ENCODE peak calls at places on chromosomes 3 and 15, in seven cellular contexts. U, S, X, Z, K, E and V are unnamed samples.

GRCh38 chr15:76994496-76994895 is 430 bp upstream of the PSTPIP1 start:
- DNase-seq in U (no peak), S (no peak), X (no peak), Z (no peak), K (no peak), E (no peak), V (no peak)

GRCh38 chr3:61060421-61060861 is 190.8 kb downstream of the FHIT start:
- DNase-seq in U (peak; percentile 70), S (no peak), X (no peak), Z (peak; percentile 44), K (no peak), E (no peak), V (no peak)

GRCh38 chr3:28317438-28318022 is 31.0 kb upstream of the ZCWPW2 start:
- DNase-seq in U (peak; percentile 73), S (peak; percentile 62), X (peak; percentile 54), Z (peak; percentile 57), K (peak; percentile 28), E (no peak), V (peak; percentile 34)

GRCh38 chr15:35439291-35439690 is 106.7 kb downstream of the DPH6 start:
- DNase-seq in U (no peak), S (peak; percentile 83), X (no peak), Z (no peak), K (no peak), E (no peak), V (no peak)

GRCh38 chr15:43299411-43299810 is 31.0 kb downstream of the LCMT2 start:
- DNase-seq in U (peak; percentile 24), S (no peak), X (no peak), Z (no peak), K (no peak), E (no peak), V (no peak)

GRCh38 chr3:143000525-143000924 is 845 bp upstream of the U2SURP start:
- DNase-seq in U (peak; percentile 44), S (peak; percentile 46), X (no peak), Z (peak; percentile 25), K (no peak), E (no peak), V (no peak)

GRCh38 chr15:27017168-27017809 is 46.3 kb downstream of the GABRG3 start:
- DNase-seq in U (peak; percentile 65), S (peak; percentile 69), X (no peak), Z (peak; percentile 73), K (no peak), E (no peak), V (no peak)

GRCh38 chr15:95129589-95129988 is 898.2 kb downstream of the MCTP2 start:
- DNase-seq in U (no peak), S (peak; percentile 61), X (no peak), Z (no peak), K (no peak), E (no peak), V (no peak)

GRCh38 chr15:57216288-57216687 is 160.0 kb upstream of the CGNL1 start:
- DNase-seq in U (no peak), S (peak; percentile 80), X (no peak), Z (no peak), K (no peak), E (no peak), V (no peak)

GRCh38 chr3:188788621-188789081 is 383.1 kb upstream of the TPRG1 start:
- DNase-seq in U (no peak), S (peak; percentile 93), X (peak; percentile 35), Z (no peak), K (peak; percentile 78), E (no peak), V (peak; percentile 65)

GRCh38 chr3:69563968-69564367 is 175.3 kb upstream of the MITF start:
- DNase-seq in U (no peak), S (no peak), X (no peak), Z (no peak), K (no peak), E (no peak), V (no peak)

GRCh38 chr3:72334681-72335457 is 513.4 kb downstream of the SHQ1 start:
- DNase-seq in U (no peak), S (no peak), X (no peak), Z (no peak), K (no peak), E (no peak), V (no peak)

GRCh38 chr3:148741219-148741618 is 43.5 kb downstream of the AGTR1 start:
- DNase-seq in U (no peak), S (no peak), X (no peak), Z (no peak), K (no peak), E (no peak), V (no peak)

GRCh38 chr3:123733805-123734526 is 149.1 kb upstream of the HACD2 start:
- DNase-seq in U (no peak), S (peak; percentile 40), X (no peak), Z (peak; percentile 25), K (no peak), E (no peak), V (no peak)

GRCh38 chr15:100591835-100592234 is 10.1 kb downstream of the LINS1 start:
- DNase-seq in U (no peak), S (no peak), X (no peak), Z (no peak), K (no peak), E (no peak), V (no peak)
- H3K9me3 ChIP-seq in U (no peaks in the 10 kb centered on the region), S (no peaks in the 10 kb centered on the region), X (peaks cover 5% of the 10 kb centered on the region), Z (peaks cover 37% of the 10 kb centered on the region), K (peaks cover 7% of the 10 kb centered on the region), E (no peaks in the 10 kb centered on the region), V (no peaks in the 10 kb centered on the region)

GRCh38 chr15:25847066-25847465 is 16.1 kb downstream of the ATP10A start:
- DNase-seq in U (no peak), S (no peak), X (no peak), Z (no peak), K (no peak), E (no peak), V (no peak)

GRCh38 chr15:25849431-25849921 is 13.7 kb downstream of the ATP10A start:
- DNase-seq in U (peak; percentile 9), S (peak; percentile 84), X (no peak), Z (no peak), K (no peak), E (no peak), V (peak; percentile 17)

GRCh38 chr15:25848325-25848724 is 14.8 kb downstream of the ATP10A start:
- DNase-seq in U (no peak), S (no peak), X (no peak), Z (no peak), K (no peak), E (no peak), V (no peak)

GRCh38 chr15:25850154-25851111 is 12.7 kb downstream of the ATP10A start:
- DNase-seq in U (peak; percentile 28), S (peak; percentile 78), X (peak; percentile 68), Z (peak; percentile 74), K (peak; percentile 73), E (no peak), V (peak; percentile 42)

DNA sequence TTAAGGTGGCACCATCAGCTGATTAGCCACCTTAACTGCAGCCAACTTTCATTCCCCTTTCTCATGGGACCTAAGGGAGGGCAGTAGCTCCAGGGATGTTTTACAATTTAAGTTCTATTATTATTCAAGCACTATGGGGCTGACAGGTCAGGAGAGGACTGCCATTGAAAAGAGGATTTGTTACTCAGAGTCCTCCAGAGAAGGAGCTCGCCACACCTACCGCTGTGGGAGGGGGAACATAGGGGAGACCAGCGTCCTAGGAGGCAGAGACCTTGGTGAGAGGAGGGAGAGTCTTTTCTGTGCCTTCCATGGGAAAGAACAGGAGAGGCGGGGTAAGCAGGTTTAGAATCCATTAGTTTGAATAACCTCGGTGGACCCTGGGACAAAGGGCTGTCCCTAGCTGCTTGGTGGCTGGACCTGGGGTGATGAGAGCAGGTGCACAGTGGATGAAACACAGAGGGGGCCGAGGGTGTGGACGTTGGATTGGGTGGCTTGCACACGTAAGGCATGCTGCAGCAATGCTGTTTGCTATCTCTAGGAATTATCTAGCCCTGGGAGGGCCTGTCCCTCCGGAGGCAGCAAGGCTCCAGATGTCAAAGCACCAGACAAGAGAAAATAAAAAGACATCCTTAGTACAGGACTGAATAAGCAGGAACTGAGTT is 14.2 kb downstream of the ATP10A start:
- DNase-seq in U (no peak), S (no peak), X (no peak), Z (no peak), K (no peak), E (no peak), V (no peak)
- H3K4me3 ChIP-seq in U (no peak overlapping the region), S (no peak overlapping the region), X (peak overlapping the region; percentile 47), Z (peak overlapping the region; percentile 26), K (peak overlapping the region; percentile 45), E (peak overlapping the region; percentile 75), V (peak overlapping the region; percentile 65)

GRCh38 chr3:67335813-67336212 is 318.6 kb downstream of the SUCLG2 start:
- DNase-seq in U (no peak), S (no peak), X (no peak), Z (no peak), K (peak; percentile 11), E (no peak), V (no peak)
- H3K9me3 ChIP-seq in U (no peaks in the 10 kb centered on the region), S (no peaks in the 10 kb centered on the region), X (no peaks in the 10 kb centered on the region), Z (peaks cover 4% of the 10 kb centered on the region), K (no peaks in the 10 kb centered on the region), E (peaks cover 8% of the 10 kb centered on the region), V (no peaks in the 10 kb centered on the region)

GRCh38 chr3:51961011-51961410 is 5.8 kb downstream of the GPR62 start:
- DNase-seq in U (no peak), S (no peak), X (no peak), Z (no peak), K (no peak), E (no peak), V (no peak)

GRCh38 chr3:51964521-51964920 is 2.7 kb downstream of the PCBP4 start:
- DNase-seq in U (no peak), S (no peak), X (no peak), Z (no peak), K (no peak), E (no peak), V (no peak)

GRCh38 chr3:51963951-51964451 is 3.3 kb downstream of the PCBP4 start:
- DNase-seq in U (no peak), S (no peak), X (no peak), Z (no peak), K (peak; percentile 6), E (no peak), V (no peak)

GRCh38 chr3:51961607-51962569 is 5.4 kb downstream of the PCBP4 start:
- DNase-seq in U (no peak), S (no peak), X (no peak), Z (no peak), K (no peak), E (no peak), V (no peak)

DNA sequence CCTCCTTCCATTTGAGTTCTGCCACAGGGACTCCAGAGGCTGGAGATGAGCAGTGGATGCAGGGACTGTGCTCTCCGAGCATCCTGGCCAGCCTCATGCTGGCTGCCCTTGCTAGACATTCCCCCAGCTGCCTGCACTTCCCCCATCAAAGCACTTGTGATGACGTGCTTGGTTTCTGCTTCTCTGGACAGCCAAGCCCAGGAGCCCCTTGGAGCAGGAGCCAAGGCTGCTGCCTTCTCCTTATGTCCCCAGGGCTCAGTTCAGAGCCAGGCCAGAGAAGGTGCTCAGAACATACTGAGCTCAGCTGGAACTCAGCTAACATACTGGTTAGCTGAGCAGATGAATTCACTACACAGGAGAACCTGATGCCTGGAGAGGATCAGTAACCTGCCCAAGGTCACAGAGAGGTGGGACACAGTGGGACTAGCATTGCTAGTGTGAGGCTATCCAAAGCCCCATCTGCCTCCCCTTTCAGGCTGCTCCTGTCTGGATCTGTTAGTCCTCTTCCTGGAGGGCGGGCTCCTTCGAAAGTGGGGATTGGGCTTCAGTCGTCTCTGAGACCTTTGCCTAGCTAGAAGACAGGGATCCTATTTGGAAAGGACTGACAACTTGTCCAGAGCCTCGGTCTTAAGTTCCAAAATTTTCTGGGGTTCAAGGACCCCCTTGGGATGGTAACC is 4.3 kb downstream of the PCBP4 start:
- DNase-seq in U (no peak), S (no peak), X (no peak), Z (no peak), K (peak; percentile 2), E (no peak), V (no peak)
- H3K4me3 ChIP-seq in U (no peak overlapping the region), S (no peak overlapping the region), X (no peak overlapping the region), Z (no peak overlapping the region), K (no peak overlapping the region), E (no peak overlapping the region), V (no peak overlapping the region)